ENCODE peak calls at places on chromosomes 5 and 9, in four cellular contexts. One of them, this sample, is unnamed.

GRCh38 chr5:155250601-155251000 is 237.0 kb downstream of the KIF4B start:
- DNase-seq in A549: no peak
- DNase-seq in neuronal stem cell: peak
- DNase-seq in body of pancreas: no peak
- DNase-seq in this sample: no peak

GRCh38 chr9:109072133-109072692 is 47.5 kb downstream of the TMEM245 start:
- DNase-seq in A549: no peak
- DNase-seq in neuronal stem cell: no peak
- DNase-seq in body of pancreas: no peak
- DNase-seq in this sample: no peak

GRCh38 chr9:129232839-129233568 is 54.9 kb upstream of the IER5L start:
- DNase-seq in A549: no peak
- DNase-seq in neuronal stem cell: no peak
- DNase-seq in body of pancreas: no peak
- DNase-seq in this sample: no peak

GRCh38 chr9:128747233-128747632 is 23.3 kb upstream of the ZDHHC12 start:
- DNase-seq in A549: no peak
- DNase-seq in neuronal stem cell: no peak
- DNase-seq in body of pancreas: no peak
- DNase-seq in this sample: no peak

GRCh38 chr5:4542145-4542778 is 597.9 kb upstream of the ADAMTS16 start:
- DNase-seq in A549: no peak
- DNase-seq in neuronal stem cell: no peak
- DNase-seq in body of pancreas: no peak
- DNase-seq in this sample: no peak

GRCh38 chr5:143892908-143893307 is 80.9 kb downstream of the HMHB1 start:
- DNase-seq in A549: no peak
- DNase-seq in neuronal stem cell: no peak
- DNase-seq in body of pancreas: no peak
- DNase-seq in this sample: no peak

GRCh38 chr5:133942589-133943474 is 25.6 kb downstream of the C5orf15 start:
- DNase-seq in A549: no peak
- DNase-seq in neuronal stem cell: no peak
- DNase-seq in body of pancreas: peak
- DNase-seq in this sample: peak

GRCh38 chr5:54861212-54861894 is 124.0 kb downstream of the ESM1 start:
- DNase-seq in A549: no peak
- DNase-seq in neuronal stem cell: no peak
- DNase-seq in body of pancreas: no peak
- DNase-seq in this sample: no peak

GRCh38 chr5:32545102-32545847 is 40.1 kb upstream of the SUB1 start:
- DNase-seq in A549: no peak
- DNase-seq in neuronal stem cell: no peak
- DNase-seq in body of pancreas: no peak
- DNase-seq in this sample: no peak

GRCh38 chr9:95901506-95901905 is 26.0 kb downstream of the ERCC6L2 start:
- DNase-seq in A549: no peak
- DNase-seq in neuronal stem cell: no peak
- DNase-seq in body of pancreas: peak
- DNase-seq in this sample: no peak

DNA sequence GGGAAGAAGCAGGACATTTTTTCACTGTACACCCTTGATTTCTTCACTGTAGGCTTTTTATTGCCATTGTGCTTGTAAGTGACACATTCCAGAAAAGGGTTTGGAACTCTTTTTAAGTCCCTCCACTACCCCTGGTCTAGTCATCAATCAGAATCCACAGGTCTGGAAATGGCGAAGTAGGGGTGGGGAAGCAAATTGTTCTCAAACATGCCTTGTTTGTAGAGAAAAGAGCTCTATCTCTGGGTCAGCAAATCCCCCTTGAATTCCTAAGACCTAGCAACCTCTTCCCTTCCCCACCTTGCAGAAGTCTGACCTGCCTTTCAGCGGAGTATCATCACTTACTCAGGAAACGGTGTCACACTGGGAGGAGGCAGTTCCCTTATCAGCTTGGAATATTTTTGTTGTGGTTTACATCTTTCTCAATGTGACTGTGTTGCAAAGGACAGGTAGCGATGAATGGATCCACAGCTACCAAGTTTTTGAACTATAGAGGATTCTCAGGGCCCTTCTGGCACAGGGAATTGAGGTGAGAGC is 3.2 kb downstream of the SH3RF2 start:
- DNase-seq in A549: no peak
- DNase-seq in neuronal stem cell: no peak
- DNase-seq in body of pancreas: no peak
- DNase-seq in this sample: no peak
- H3K4me3 ChIP-seq in A549: no peak
- H3K4me3 ChIP-seq in neuronal stem cell: no peak
- H3K4me3 ChIP-seq in body of pancreas: no peak
- H3K4me3 ChIP-seq in this sample: no peak

DNA sequence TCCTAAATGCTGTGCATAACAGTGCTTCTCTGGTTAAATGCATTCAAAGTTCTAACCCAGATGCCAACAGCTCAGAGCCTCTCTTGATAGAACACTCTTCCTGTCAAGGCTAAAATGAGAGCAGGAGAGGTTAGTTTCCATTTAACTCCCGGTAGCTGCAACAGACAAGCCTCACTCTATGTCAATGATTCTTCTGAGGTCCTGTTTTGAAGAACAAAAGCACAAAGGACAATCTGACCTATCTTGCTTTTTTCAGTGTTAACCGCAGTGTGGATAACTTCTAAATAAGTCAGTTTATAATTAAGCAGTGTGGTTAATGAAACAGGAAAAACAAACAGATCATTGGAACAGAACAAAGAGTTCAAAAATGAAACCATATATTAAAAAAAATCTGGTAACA is 80.7 kb downstream of the ANKRD55 start:
- DNase-seq in A549: no peak
- DNase-seq in neuronal stem cell: no peak
- DNase-seq in body of pancreas: no peak
- DNase-seq in this sample: no peak
- H3K4me3 ChIP-seq in A549: no peak
- H3K4me3 ChIP-seq in neuronal stem cell: no peak
- H3K4me3 ChIP-seq in body of pancreas: no peak
- H3K4me3 ChIP-seq in this sample: no peak

GRCh38 chr9:87383341-87384150 is 114.1 kb upstream of the DAPK1 start:
- DNase-seq in A549: no peak
- DNase-seq in neuronal stem cell: no peak
- DNase-seq in body of pancreas: no peak
- DNase-seq in this sample: no peak
- H3K4me3 ChIP-seq in A549: no peak
- H3K4me3 ChIP-seq in neuronal stem cell: no peak
- H3K4me3 ChIP-seq in body of pancreas: no peak
- H3K4me3 ChIP-seq in this sample: no peak

GRCh38 chr9:137219757-137220316 is 2.2 kb downstream of the RNF208 start:
- DNase-seq in A549: no peak
- DNase-seq in neuronal stem cell: no peak
- DNase-seq in body of pancreas: no peak
- DNase-seq in this sample: no peak

GRCh38 chr9:137220317-137221094 is 1.5 kb downstream of the RNF208 start:
- DNase-seq in A549: no peak
- DNase-seq in neuronal stem cell: no peak
- DNase-seq in body of pancreas: no peak
- DNase-seq in this sample: no peak

GRCh38 chr9:137221095-137221374 is 1.0 kb downstream of the RNF208 start:
- DNase-seq in A549: no peak
- DNase-seq in neuronal stem cell: no peak
- DNase-seq in body of pancreas: no peak
- DNase-seq in this sample: no peak

GRCh38 chr9:137222190-137223077 is at the start of gene RNF208:
- DNase-seq in A549: no peak
- DNase-seq in neuronal stem cell: no peak
- DNase-seq in body of pancreas: no peak
- DNase-seq in this sample: peak

GRCh38 chr9:137221477-137222111 is 446 bp downstream of the RNF208 start:
- DNase-seq in A549: no peak
- DNase-seq in neuronal stem cell: no peak
- DNase-seq in body of pancreas: no peak
- DNase-seq in this sample: peak
- H3K4me3 ChIP-seq in A549: peak
- H3K4me3 ChIP-seq in neuronal stem cell: peak
- H3K4me3 ChIP-seq in body of pancreas: no peak
- H3K4me3 ChIP-seq in this sample: no peak

DNA sequence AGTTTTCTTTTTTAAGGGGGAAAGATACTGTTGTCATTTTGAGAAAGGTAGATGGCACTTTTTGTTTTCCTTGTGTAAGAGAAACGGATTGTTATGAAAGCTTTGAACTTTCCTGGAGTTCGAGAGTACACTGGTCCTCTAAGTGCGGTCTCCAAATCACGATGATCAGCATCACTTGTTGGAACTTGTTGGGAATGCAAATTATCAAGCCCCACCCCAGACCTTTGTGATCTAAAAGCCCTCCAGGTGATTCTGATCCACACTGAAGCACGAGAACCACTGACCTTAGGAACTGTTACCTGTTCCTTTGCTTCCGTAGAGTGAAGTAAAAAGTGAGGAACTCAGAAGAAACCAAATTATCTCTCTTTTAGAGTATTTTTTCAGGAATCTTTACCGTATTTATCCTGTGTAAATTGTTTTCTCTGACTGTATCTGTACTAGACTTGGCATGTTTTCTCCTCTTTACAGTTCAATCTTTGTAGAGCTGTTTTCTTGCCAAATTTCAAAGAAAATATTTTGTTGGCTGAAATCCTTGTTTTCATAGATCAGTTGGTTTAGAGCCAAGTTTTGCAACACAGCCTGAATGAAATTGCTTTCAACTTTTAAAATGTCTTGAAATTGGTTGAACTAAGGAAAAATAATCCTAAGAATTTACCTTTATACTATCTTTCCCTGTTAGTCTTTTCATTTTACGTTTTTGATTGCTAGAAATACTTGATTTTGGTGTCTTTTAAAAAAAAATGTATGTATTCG is 4.0 kb downstream of the MAT2B start:
- DNase-seq in A549: no peak
- DNase-seq in neuronal stem cell: no peak
- DNase-seq in body of pancreas: peak
- DNase-seq in this sample: peak
- H3K4me3 ChIP-seq in A549: peak
- H3K4me3 ChIP-seq in neuronal stem cell: no peak
- H3K4me3 ChIP-seq in body of pancreas: no peak
- H3K4me3 ChIP-seq in this sample: no peak

DNA sequence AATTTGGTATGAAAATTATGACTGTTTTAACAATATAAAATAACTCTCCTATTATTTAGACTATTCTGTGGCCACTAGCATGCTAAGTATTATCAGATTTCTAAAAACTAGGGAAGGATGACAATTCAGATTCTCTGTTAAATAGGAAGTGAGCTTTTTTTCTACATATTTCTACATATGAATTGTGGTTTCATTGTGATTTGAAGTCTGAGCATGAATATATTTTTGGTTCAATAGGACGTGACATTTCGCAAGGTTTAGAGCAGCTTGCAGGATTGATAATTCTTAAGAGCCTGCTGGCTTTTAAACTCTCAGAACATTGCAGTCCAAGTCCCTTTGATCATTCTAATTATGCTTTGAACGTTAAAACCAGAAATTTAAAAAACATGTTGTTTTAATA is 82.9 kb downstream of the ADGRV1 start:
- DNase-seq in A549: no peak
- DNase-seq in neuronal stem cell: no peak
- DNase-seq in body of pancreas: no peak
- DNase-seq in this sample: no peak
- H3K4me3 ChIP-seq in A549: no peak
- H3K4me3 ChIP-seq in neuronal stem cell: no peak
- H3K4me3 ChIP-seq in body of pancreas: no peak
- H3K4me3 ChIP-seq in this sample: no peak

GRCh38 chr5:149410071-149410470 is 31.0 kb upstream of the IL17B start:
- DNase-seq in A549: no peak
- DNase-seq in neuronal stem cell: no peak
- DNase-seq in body of pancreas: no peak
- DNase-seq in this sample: no peak

GRCh38 chr5:149409268-149409948 is 30.3 kb upstream of the IL17B start:
- DNase-seq in A549: no peak
- DNase-seq in neuronal stem cell: no peak
- DNase-seq in body of pancreas: no peak
- DNase-seq in this sample: no peak

GRCh38 chr5:149411738-149412519 is 32.8 kb upstream of the IL17B start:
- DNase-seq in A549: no peak
- DNase-seq in neuronal stem cell: no peak
- DNase-seq in body of pancreas: no peak
- DNase-seq in this sample: no peak

GRCh38 chr5:149412783-149413476 is 33.8 kb upstream of the IL17B start:
- DNase-seq in A549: no peak
- DNase-seq in neuronal stem cell: no peak
- DNase-seq in body of pancreas: no peak
- DNase-seq in this sample: no peak

GRCh38 chr5:149410721-149411432 is 31.8 kb upstream of the IL17B start:
- DNase-seq in A549: no peak
- DNase-seq in neuronal stem cell: no peak
- DNase-seq in body of pancreas: no peak
- DNase-seq in this sample: no peak
- H3K4me3 ChIP-seq in A549: no peak
- H3K4me3 ChIP-seq in neuronal stem cell: no peak
- H3K4me3 ChIP-seq in body of pancreas: no peak
- H3K4me3 ChIP-seq in this sample: no peak

GRCh38 chr5:88884435-88884877 is 1.5 kb upstream of the MEF2C start:
- DNase-seq in A549: no peak
- DNase-seq in neuronal stem cell: no peak
- DNase-seq in body of pancreas: no peak
- DNase-seq in this sample: no peak
- H3K4me3 ChIP-seq in A549: peak
- H3K4me3 ChIP-seq in neuronal stem cell: peak
- H3K4me3 ChIP-seq in body of pancreas: peak
- H3K4me3 ChIP-seq in this sample: peak

GRCh38 chr5:174287761-174288160 is 242.3 kb downstream of the NSG2 start:
- DNase-seq in A549: no peak
- DNase-seq in neuronal stem cell: no peak
- DNase-seq in body of pancreas: no peak
- DNase-seq in this sample: no peak
- H3K4me3 ChIP-seq in A549: no peak
- H3K4me3 ChIP-seq in neuronal stem cell: no peak
- H3K4me3 ChIP-seq in body of pancreas: no peak
- H3K4me3 ChIP-seq in this sample: no peak

DNA sequence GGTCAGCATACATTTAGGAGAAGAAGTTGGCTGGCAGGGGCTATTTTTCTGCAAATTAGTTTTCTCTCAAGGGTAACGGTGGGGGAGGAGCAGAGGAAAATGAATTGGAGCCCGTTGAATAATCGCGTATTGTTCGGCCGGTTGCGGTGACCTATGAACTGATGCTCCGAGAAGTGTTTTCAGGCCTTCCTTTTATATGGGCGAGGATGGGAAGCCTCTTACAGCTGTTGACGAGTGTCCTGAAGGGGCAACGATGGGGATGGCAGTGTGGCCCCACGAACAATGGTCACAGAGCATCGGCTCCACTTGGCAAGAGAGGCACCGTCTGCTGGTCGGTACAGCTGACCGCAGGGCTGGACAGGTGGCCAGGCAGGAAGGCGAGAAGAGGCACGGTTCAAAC is 400.7 kb downstream of the ZSWIM6 start:
- DNase-seq in A549: no peak
- DNase-seq in neuronal stem cell: no peak
- DNase-seq in body of pancreas: no peak
- DNase-seq in this sample: no peak
- H3K4me3 ChIP-seq in A549: no peak
- H3K4me3 ChIP-seq in neuronal stem cell: peak
- H3K4me3 ChIP-seq in body of pancreas: no peak
- H3K4me3 ChIP-seq in this sample: no peak